ENCODE peak calls at places on chromosomes 11 and 22, in eight cellular contexts. One of them, this sample, is unnamed.

GRCh38 chr11:134126197-134126822 is 57.4 kb downstream of the JAM3 start:
- DNase-seq in uterus: no peak
- DNase-seq in cardiac muscle cell: peak; percentile 52
- DNase-seq in IMR-90: peak; percentile 97
- DNase-seq in HFFc6: peak; percentile 97
- DNase-seq in WTC11: no peak
- DNase-seq in activated B cell treated with CpG ODN at 0.5 μM for 24 hours: no peak
- DNase-seq in right atrium auricular region: no peak
- DNase-seq in this sample: no peak

GRCh38 chr22:24156146-24156914 is 25.0 kb upstream of the SUSD2 start:
- DNase-seq in right atrium auricular region: no peak
- DNase-seq in HFFc6: no peak
- DNase-seq in IMR-90: peak; percentile 52
- DNase-seq in activated B cell treated with CpG ODN at 0.5 μM for 24 hours: peak; percentile 64
- DNase-seq in cardiac muscle cell: peak; percentile 53
- DNase-seq in WTC11: peak; percentile 36
- DNase-seq in uterus: no peak
- DNase-seq in this sample: no peak

GRCh38 chr11:70879601-70880285 is 372.6 kb downstream of the SHANK2 start:
- DNase-seq in right atrium auricular region: no peak
- DNase-seq in uterus: no peak
- DNase-seq in IMR-90: no peak
- DNase-seq in cardiac muscle cell: no peak
- DNase-seq in HFFc6: no peak
- DNase-seq in activated B cell treated with CpG ODN at 0.5 μM for 24 hours: no peak
- DNase-seq in WTC11: no peak
- DNase-seq in this sample: no peak

GRCh38 chr11:129434641-129435498 is 59.2 kb downstream of the BARX2 start:
- DNase-seq in HFFc6: no peak
- DNase-seq in activated B cell treated with CpG ODN at 0.5 μM for 24 hours: no peak
- DNase-seq in IMR-90: no peak
- DNase-seq in uterus: no peak
- DNase-seq in WTC11: no peak
- DNase-seq in cardiac muscle cell: no peak
- DNase-seq in right atrium auricular region: no peak
- DNase-seq in this sample: no peak

GRCh38 chr11:82733444-82734119 is at the start of gene FAM181B:
- DNase-seq in activated B cell treated with CpG ODN at 0.5 μM for 24 hours: peak; percentile 33
- DNase-seq in HFFc6: no peak
- DNase-seq in cardiac muscle cell: peak; percentile 52
- DNase-seq in right atrium auricular region: no peak
- DNase-seq in IMR-90: no peak
- DNase-seq in uterus: peak; percentile 34
- DNase-seq in WTC11: peak; percentile 83
- DNase-seq in this sample: peak; percentile 86

GRCh38 chr11:22927793-22928192 is 67.5 kb upstream of the CCDC179 start:
- DNase-seq in right atrium auricular region: no peak
- DNase-seq in cardiac muscle cell: no peak
- DNase-seq in activated B cell treated with CpG ODN at 0.5 μM for 24 hours: no peak
- DNase-seq in uterus: no peak
- DNase-seq in HFFc6: no peak
- DNase-seq in WTC11: no peak
- DNase-seq in IMR-90: no peak
- DNase-seq in this sample: no peak

GRCh38 chr22:39446239-39446721 is 10.5 kb upstream of the MGAT3 start:
- DNase-seq in activated B cell treated with CpG ODN at 0.5 μM for 24 hours: peak; percentile 51
- DNase-seq in HFFc6: no peak
- DNase-seq in cardiac muscle cell: no peak
- DNase-seq in WTC11: peak; percentile 64
- DNase-seq in right atrium auricular region: no peak
- DNase-seq in uterus: no peak
- DNase-seq in IMR-90: no peak
- DNase-seq in this sample: no peak

GRCh38 chr22:47209547-47210023 is 447.1 kb downstream of the TBC1D22A start:
- DNase-seq in IMR-90: no peak
- DNase-seq in right atrium auricular region: peak; percentile 28
- DNase-seq in activated B cell treated with CpG ODN at 0.5 μM for 24 hours: no peak
- DNase-seq in WTC11: no peak
- DNase-seq in cardiac muscle cell: no peak
- DNase-seq in uterus: no peak
- DNase-seq in HFFc6: no peak
- DNase-seq in this sample: peak; percentile 82

GRCh38 chr22:44151661-44152060 is 29.1 kb upstream of the PARVG start:
- DNase-seq in IMR-90: peak; percentile 78
- DNase-seq in HFFc6: peak; percentile 56
- DNase-seq in uterus: no peak
- DNase-seq in cardiac muscle cell: peak; percentile 94
- DNase-seq in activated B cell treated with CpG ODN at 0.5 μM for 24 hours: no peak
- DNase-seq in right atrium auricular region: no peak
- DNase-seq in WTC11: no peak
- DNase-seq in this sample: no peak

GRCh38 chr11:11535611-11536010 is 86.2 kb downstream of the GALNT18 start:
- DNase-seq in activated B cell treated with CpG ODN at 0.5 μM for 24 hours: no peak
- DNase-seq in cardiac muscle cell: no peak
- DNase-seq in WTC11: no peak
- DNase-seq in HFFc6: no peak
- DNase-seq in right atrium auricular region: no peak
- DNase-seq in uterus: no peak
- DNase-seq in IMR-90: no peak
- DNase-seq in this sample: no peak

GRCh38 chr11:10476927-10477689 is 22.0 kb downstream of the AMPD3 start:
- DNase-seq in right atrium auricular region: no peak
- DNase-seq in cardiac muscle cell: no peak
- DNase-seq in HFFc6: no peak
- DNase-seq in WTC11: no peak
- DNase-seq in IMR-90: no peak
- DNase-seq in activated B cell treated with CpG ODN at 0.5 μM for 24 hours: no peak
- DNase-seq in uterus: no peak
- DNase-seq in this sample: no peak

GRCh38 chr11:119983240-119983732 is 154.6 kb downstream of the TRIM29 start:
- DNase-seq in activated B cell treated with CpG ODN at 0.5 μM for 24 hours: no peak
- DNase-seq in uterus: no peak
- DNase-seq in IMR-90: no peak
- DNase-seq in HFFc6: no peak
- DNase-seq in right atrium auricular region: no peak
- DNase-seq in cardiac muscle cell: no peak
- DNase-seq in WTC11: peak; percentile 59
- DNase-seq in this sample: no peak

GRCh38 chr11:119980431-119980830 is 157.5 kb downstream of the TRIM29 start:
- DNase-seq in HFFc6: no peak
- DNase-seq in IMR-90: no peak
- DNase-seq in right atrium auricular region: no peak
- DNase-seq in WTC11: no peak
- DNase-seq in cardiac muscle cell: no peak
- DNase-seq in activated B cell treated with CpG ODN at 0.5 μM for 24 hours: no peak
- DNase-seq in uterus: no peak
- DNase-seq in this sample: no peak

GRCh38 chr11:119985551-119985950 is 152.4 kb downstream of the TRIM29 start:
- DNase-seq in uterus: no peak
- DNase-seq in HFFc6: no peak
- DNase-seq in activated B cell treated with CpG ODN at 0.5 μM for 24 hours: no peak
- DNase-seq in WTC11: no peak
- DNase-seq in right atrium auricular region: no peak
- DNase-seq in IMR-90: no peak
- DNase-seq in cardiac muscle cell: no peak
- DNase-seq in this sample: no peak

GRCh38 chr11:119982517-119983239 is 155.2 kb downstream of the TRIM29 start:
- DNase-seq in HFFc6: no peak
- DNase-seq in WTC11: no peak
- DNase-seq in activated B cell treated with CpG ODN at 0.5 μM for 24 hours: no peak
- DNase-seq in uterus: no peak
- DNase-seq in right atrium auricular region: no peak
- DNase-seq in IMR-90: no peak
- DNase-seq in cardiac muscle cell: peak; percentile 55
- DNase-seq in this sample: no peak

DNA sequence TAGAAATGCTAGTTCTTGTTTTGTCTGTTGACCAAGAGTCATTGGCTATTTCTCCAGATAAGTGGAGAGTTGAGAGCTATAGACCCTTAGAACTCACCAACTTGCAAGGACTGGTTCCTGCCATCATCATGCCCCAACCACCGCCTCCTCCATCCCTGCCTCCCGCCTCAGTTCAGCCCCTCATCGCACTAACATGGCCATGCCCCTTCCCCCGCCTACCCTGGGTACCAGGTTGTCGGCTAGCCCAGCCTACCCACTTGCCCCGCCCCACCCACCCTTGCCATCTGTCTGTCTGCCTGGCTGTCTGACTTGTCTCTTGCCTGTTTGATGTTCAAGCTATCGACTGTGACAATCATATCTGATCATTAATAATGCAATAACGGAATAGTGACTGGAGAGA is 154.1 kb downstream of the TRIM29 start:
- DNase-seq in IMR-90: no peak
- DNase-seq in WTC11: no peak
- DNase-seq in activated B cell treated with CpG ODN at 0.5 μM for 24 hours: no peak
- DNase-seq in cardiac muscle cell: no peak
- DNase-seq in uterus: no peak
- DNase-seq in HFFc6: no peak
- DNase-seq in right atrium auricular region: no peak
- DNase-seq in this sample: no peak
- TF ChIP-seq CTCF in IMR-90: no peak
- TF ChIP-seq CTCF in WTC11: no peak
- TF ChIP-seq CTCF in activated B cell treated with CpG ODN at 0.5 μM for 24 hours: no peak
- TF ChIP-seq CTCF in cardiac muscle cell: no peak
- TF ChIP-seq CTCF in uterus: no peak
- TF ChIP-seq CTCF in HFFc6: no peak
- TF ChIP-seq CTCF in right atrium auricular region: no peak
- TF ChIP-seq CTCF in this sample: no peak

GRCh38 chr11:78841451-78842060 is 266.9 kb upstream of the NARS2 start:
- DNase-seq in IMR-90: peak; percentile 46
- DNase-seq in right atrium auricular region: no peak
- DNase-seq in cardiac muscle cell: peak; percentile 30
- DNase-seq in HFFc6: no peak
- DNase-seq in WTC11: peak; percentile 21
- DNase-seq in activated B cell treated with CpG ODN at 0.5 μM for 24 hours: no peak
- DNase-seq in uterus: no peak
- DNase-seq in this sample: no peak

GRCh38 chr11:78840190-78840589 is 265.5 kb upstream of the NARS2 start:
- DNase-seq in HFFc6: peak; percentile 62
- DNase-seq in right atrium auricular region: no peak
- DNase-seq in WTC11: no peak
- DNase-seq in cardiac muscle cell: peak; percentile 76
- DNase-seq in activated B cell treated with CpG ODN at 0.5 μM for 24 hours: no peak
- DNase-seq in IMR-90: peak; percentile 91
- DNase-seq in uterus: no peak
- DNase-seq in this sample: no peak

GRCh38 chr11:78835646-78836045 is 261.0 kb upstream of the NARS2 start:
- DNase-seq in activated B cell treated with CpG ODN at 0.5 μM for 24 hours: no peak
- DNase-seq in HFFc6: no peak
- DNase-seq in cardiac muscle cell: no peak
- DNase-seq in WTC11: no peak
- DNase-seq in uterus: no peak
- DNase-seq in IMR-90: no peak
- DNase-seq in right atrium auricular region: no peak
- DNase-seq in this sample: no peak

GRCh38 chr11:78840623-78841022 is 266.0 kb upstream of the NARS2 start:
- DNase-seq in HFFc6: peak; percentile 41
- DNase-seq in cardiac muscle cell: peak; percentile 78
- DNase-seq in WTC11: no peak
- DNase-seq in right atrium auricular region: no peak
- DNase-seq in activated B cell treated with CpG ODN at 0.5 μM for 24 hours: no peak
- DNase-seq in uterus: peak; percentile 55
- DNase-seq in IMR-90: peak; percentile 69
- DNase-seq in this sample: no peak

DNA sequence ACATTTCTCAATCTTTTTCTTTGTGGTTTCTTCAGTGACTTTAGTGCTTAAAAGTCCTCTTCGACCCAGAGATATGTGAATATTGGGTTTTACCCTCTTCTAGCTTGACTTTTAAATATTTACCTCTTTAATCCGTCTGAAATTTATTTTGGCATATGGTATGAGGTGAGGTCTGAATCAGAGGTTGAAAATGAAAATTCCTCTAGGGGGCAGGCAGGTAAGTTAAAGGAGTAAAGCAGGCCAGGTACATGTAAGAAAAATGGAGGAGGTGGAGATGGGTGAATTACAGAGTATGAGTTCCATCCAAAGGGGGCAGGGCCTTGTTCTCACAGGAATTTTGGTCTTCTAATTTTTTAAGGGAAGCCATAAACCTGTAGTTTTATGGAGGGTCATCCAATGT is 263.8 kb upstream of the NARS2 start:
- DNase-seq in right atrium auricular region: no peak
- DNase-seq in cardiac muscle cell: no peak
- DNase-seq in WTC11: no peak
- DNase-seq in IMR-90: no peak
- DNase-seq in uterus: no peak
- DNase-seq in activated B cell treated with CpG ODN at 0.5 μM for 24 hours: no peak
- DNase-seq in HFFc6: no peak
- DNase-seq in this sample: no peak
- TF ChIP-seq CTCF in right atrium auricular region: no peak
- TF ChIP-seq CTCF in cardiac muscle cell: no peak
- TF ChIP-seq CTCF in WTC11: no peak
- TF ChIP-seq CTCF in IMR-90: no peak
- TF ChIP-seq CTCF in uterus: no peak
- TF ChIP-seq CTCF in activated B cell treated with CpG ODN at 0.5 μM for 24 hours: no peak
- TF ChIP-seq CTCF in HFFc6: peak; percentile 33
- TF ChIP-seq CTCF in this sample: no peak

GRCh38 chr22:37235897-37236607 is 8.0 kb downstream of the RAC2 start:
- DNase-seq in HFFc6: no peak
- DNase-seq in WTC11: no peak
- DNase-seq in IMR-90: no peak
- DNase-seq in activated B cell treated with CpG ODN at 0.5 μM for 24 hours: no peak
- DNase-seq in right atrium auricular region: no peak
- DNase-seq in cardiac muscle cell: no peak
- DNase-seq in uterus: no peak
- DNase-seq in this sample: no peak

GRCh38 chr22:37232140-37232998 is 11.7 kb downstream of the RAC2 start:
- DNase-seq in cardiac muscle cell: no peak
- DNase-seq in uterus: no peak
- DNase-seq in WTC11: no peak
- DNase-seq in HFFc6: no peak
- DNase-seq in right atrium auricular region: no peak
- DNase-seq in IMR-90: no peak
- DNase-seq in activated B cell treated with CpG ODN at 0.5 μM for 24 hours: peak; percentile 14
- DNase-seq in this sample: no peak

GRCh38 chr22:37237371-37238268 is 6.4 kb downstream of the RAC2 start:
- DNase-seq in WTC11: no peak
- DNase-seq in HFFc6: no peak
- DNase-seq in IMR-90: peak; percentile 41
- DNase-seq in right atrium auricular region: no peak
- DNase-seq in activated B cell treated with CpG ODN at 0.5 μM for 24 hours: no peak
- DNase-seq in cardiac muscle cell: peak; percentile 60
- DNase-seq in uterus: no peak
- DNase-seq in this sample: no peak

GRCh38 chr22:37233751-37234631 is 10.1 kb downstream of the RAC2 start:
- DNase-seq in cardiac muscle cell: peak; percentile 22
- DNase-seq in IMR-90: no peak
- DNase-seq in HFFc6: no peak
- DNase-seq in uterus: no peak
- DNase-seq in right atrium auricular region: no peak
- DNase-seq in WTC11: no peak
- DNase-seq in activated B cell treated with CpG ODN at 0.5 μM for 24 hours: no peak
- DNase-seq in this sample: no peak

GRCh38 chr22:37234736-37235711 is 9.0 kb downstream of the RAC2 start:
- DNase-seq in activated B cell treated with CpG ODN at 0.5 μM for 24 hours: no peak
- DNase-seq in right atrium auricular region: no peak
- DNase-seq in WTC11: no peak
- DNase-seq in uterus: no peak
- DNase-seq in cardiac muscle cell: no peak
- DNase-seq in HFFc6: no peak
- DNase-seq in IMR-90: no peak
- DNase-seq in this sample: no peak
- TF ChIP-seq CTCF in activated B cell treated with CpG ODN at 0.5 μM for 24 hours: no peak
- TF ChIP-seq CTCF in right atrium auricular region: no peak
- TF ChIP-seq CTCF in WTC11: no peak
- TF ChIP-seq CTCF in uterus: no peak
- TF ChIP-seq CTCF in cardiac muscle cell: no peak
- TF ChIP-seq CTCF in HFFc6: no peak
- TF ChIP-seq CTCF in IMR-90: no peak
- TF ChIP-seq CTCF in this sample: no peak

GRCh38 chr22:36340621-36341020 is 47.1 kb downstream of the MYH9 start:
- DNase-seq in IMR-90: no peak
- DNase-seq in WTC11: no peak
- DNase-seq in right atrium auricular region: no peak
- DNase-seq in cardiac muscle cell: no peak
- DNase-seq in uterus: no peak
- DNase-seq in activated B cell treated with CpG ODN at 0.5 μM for 24 hours: no peak
- DNase-seq in HFFc6: no peak
- DNase-seq in this sample: no peak
- TF ChIP-seq CTCF in IMR-90: no peak
- TF ChIP-seq CTCF in WTC11: no peak
- TF ChIP-seq CTCF in right atrium auricular region: no peak
- TF ChIP-seq CTCF in cardiac muscle cell: no peak
- TF ChIP-seq CTCF in uterus: no peak
- TF ChIP-seq CTCF in activated B cell treated with CpG ODN at 0.5 μM for 24 hours: no peak
- TF ChIP-seq CTCF in HFFc6: no peak
- TF ChIP-seq CTCF in this sample: no peak

This sample was measured in osteocyte.